ENCODE peak calls at places on chromosomes 13 and 19, in ten cellular contexts. One of them, this sample, is unnamed.

GRCh38 chr19:15672580-15673175 is at the start of gene CYP4F12:
- DNase-seq in A549: peak
- DNase-seq in IMR-90: no peak
- DNase-seq in stomach: peak
- DNase-seq in NB4: peak
- DNase-seq in esophagus squamous epithelium: peak
- DNase-seq in thyroid gland: peak
- DNase-seq in adrenal gland: peak
- DNase-seq in upper lobe of left lung: peak
- DNase-seq in Peyer's patch: peak
- DNase-seq in this sample: peak

GRCh38 chr19:35228177-35228930 is at the start of gene FAM187B:
- DNase-seq in A549: no peak
- DNase-seq in IMR-90: no peak
- DNase-seq in stomach: no peak
- DNase-seq in NB4: no peak
- DNase-seq in esophagus squamous epithelium: no peak
- DNase-seq in thyroid gland: no peak
- DNase-seq in adrenal gland: peak
- DNase-seq in upper lobe of left lung: no peak
- DNase-seq in Peyer's patch: no peak
- DNase-seq in this sample: peak

GRCh38 chr13:36193151-36193855 is 21.1 kb downstream of the SOHLH2 start:
- DNase-seq in A549: no peak
- DNase-seq in IMR-90: no peak
- DNase-seq in stomach: no peak
- DNase-seq in NB4: no peak
- DNase-seq in esophagus squamous epithelium: no peak
- DNase-seq in thyroid gland: no peak
- DNase-seq in adrenal gland: no peak
- DNase-seq in upper lobe of left lung: no peak
- DNase-seq in Peyer's patch: no peak
- DNase-seq in this sample: no peak

GRCh38 chr19:27993619-27994018 is 1219.3 kb downstream of the UQCRFS1 start:
- DNase-seq in A549: no peak
- DNase-seq in IMR-90: no peak
- DNase-seq in stomach: no peak
- DNase-seq in NB4: no peak
- DNase-seq in esophagus squamous epithelium: no peak
- DNase-seq in thyroid gland: no peak
- DNase-seq in adrenal gland: no peak
- DNase-seq in upper lobe of left lung: no peak
- DNase-seq in Peyer's patch: no peak
- DNase-seq in this sample: no peak

GRCh38 chr19:16342002-16342715 is 17.5 kb downstream of the KLF2 start:
- DNase-seq in A549: no peak
- DNase-seq in IMR-90: no peak
- DNase-seq in stomach: no peak
- DNase-seq in NB4: peak
- DNase-seq in esophagus squamous epithelium: no peak
- DNase-seq in thyroid gland: peak
- DNase-seq in adrenal gland: no peak
- DNase-seq in upper lobe of left lung: no peak
- DNase-seq in Peyer's patch: no peak
- DNase-seq in this sample: no peak

GRCh38 chr13:35649162-35649561 is 172.7 kb upstream of the MAB21L1 start:
- DNase-seq in A549: no peak
- DNase-seq in IMR-90: peak
- DNase-seq in stomach: no peak
- DNase-seq in NB4: peak
- DNase-seq in esophagus squamous epithelium: no peak
- DNase-seq in thyroid gland: no peak
- DNase-seq in adrenal gland: no peak
- DNase-seq in upper lobe of left lung: no peak
- DNase-seq in Peyer's patch: no peak
- DNase-seq in this sample: no peak

GRCh38 chr13:98352226-98352625 is 175.2 kb upstream of the RNF113B start:
- DNase-seq in A549: no peak
- DNase-seq in IMR-90: no peak
- DNase-seq in stomach: no peak
- DNase-seq in NB4: no peak
- DNase-seq in esophagus squamous epithelium: no peak
- DNase-seq in thyroid gland: peak
- DNase-seq in adrenal gland: no peak
- DNase-seq in upper lobe of left lung: no peak
- DNase-seq in Peyer's patch: no peak
- DNase-seq in this sample: no peak

GRCh38 chr19:5186293-5187050 is 154.1 kb downstream of the PTPRS start:
- DNase-seq in A549: no peak
- DNase-seq in IMR-90: peak
- DNase-seq in stomach: no peak
- DNase-seq in NB4: no peak
- DNase-seq in esophagus squamous epithelium: no peak
- DNase-seq in thyroid gland: no peak
- DNase-seq in adrenal gland: no peak
- DNase-seq in upper lobe of left lung: no peak
- DNase-seq in Peyer's patch: no peak
- DNase-seq in this sample: no peak

GRCh38 chr19:40533508-40533907 is 43.2 kb upstream of the SHKBP1 start:
- DNase-seq in A549: peak
- DNase-seq in IMR-90: no peak
- DNase-seq in stomach: no peak
- DNase-seq in NB4: no peak
- DNase-seq in esophagus squamous epithelium: no peak
- DNase-seq in thyroid gland: no peak
- DNase-seq in adrenal gland: no peak
- DNase-seq in upper lobe of left lung: no peak
- DNase-seq in Peyer's patch: no peak
- DNase-seq in this sample: no peak

GRCh38 chr13:102395174-102395573 is 6.7 kb downstream of the FGF14 start:
- DNase-seq in A549: no peak
- DNase-seq in IMR-90: no peak
- DNase-seq in stomach: no peak
- DNase-seq in NB4: no peak
- DNase-seq in esophagus squamous epithelium: no peak
- DNase-seq in thyroid gland: no peak
- DNase-seq in adrenal gland: no peak
- DNase-seq in upper lobe of left lung: no peak
- DNase-seq in Peyer's patch: no peak
- DNase-seq in this sample: no peak

GRCh38 chr19:35596366-35596999 is 10.5 kb downstream of the PMIS2 start:
- DNase-seq in A549: peak
- DNase-seq in IMR-90: no peak
- DNase-seq in stomach: no peak
- DNase-seq in NB4: peak
- DNase-seq in esophagus squamous epithelium: no peak
- DNase-seq in thyroid gland: no peak
- DNase-seq in adrenal gland: no peak
- DNase-seq in upper lobe of left lung: no peak
- DNase-seq in Peyer's patch: no peak
- DNase-seq in this sample: no peak

GRCh38 chr13:44051923-44052322 is 172.2 kb downstream of the LACC1 start:
- DNase-seq in A549: peak
- DNase-seq in IMR-90: peak
- DNase-seq in stomach: no peak
- DNase-seq in NB4: no peak
- DNase-seq in esophagus squamous epithelium: no peak
- DNase-seq in thyroid gland: no peak
- DNase-seq in adrenal gland: no peak
- DNase-seq in upper lobe of left lung: no peak
- DNase-seq in Peyer's patch: no peak
- DNase-seq in this sample: no peak

GRCh38 chr13:99725644-99726043 is 224.4 kb downstream of the TM9SF2 start:
- DNase-seq in A549: no peak
- DNase-seq in IMR-90: no peak
- DNase-seq in stomach: no peak
- DNase-seq in NB4: no peak
- DNase-seq in esophagus squamous epithelium: no peak
- DNase-seq in thyroid gland: no peak
- DNase-seq in adrenal gland: no peak
- DNase-seq in upper lobe of left lung: no peak
- DNase-seq in Peyer's patch: no peak
- DNase-seq in this sample: no peak

GRCh38 chr19:3479819-3480215 is 508 bp downstream of the SMIM24 start:
- DNase-seq in A549: no peak
- DNase-seq in IMR-90: no peak
- DNase-seq in stomach: peak
- DNase-seq in NB4: no peak
- DNase-seq in esophagus squamous epithelium: no peak
- DNase-seq in thyroid gland: no peak
- DNase-seq in adrenal gland: no peak
- DNase-seq in upper lobe of left lung: no peak
- DNase-seq in Peyer's patch: peak
- DNase-seq in this sample: no peak

GRCh38 chr13:29362849-29363604 is 232.5 kb downstream of the SLC7A1 start:
- DNase-seq in A549: peak
- DNase-seq in IMR-90: peak
- DNase-seq in stomach: peak
- DNase-seq in NB4: peak
- DNase-seq in esophagus squamous epithelium: no peak
- DNase-seq in thyroid gland: peak
- DNase-seq in adrenal gland: peak
- DNase-seq in upper lobe of left lung: no peak
- DNase-seq in Peyer's patch: no peak
- DNase-seq in this sample: no peak

GRCh38 chr13:94272038-94272437 is 207.4 kb downstream of the DCT start:
- DNase-seq in A549: no peak
- DNase-seq in IMR-90: peak
- DNase-seq in stomach: no peak
- DNase-seq in NB4: no peak
- DNase-seq in esophagus squamous epithelium: no peak
- DNase-seq in thyroid gland: no peak
- DNase-seq in adrenal gland: no peak
- DNase-seq in upper lobe of left lung: no peak
- DNase-seq in Peyer's patch: no peak
- DNase-seq in this sample: no peak

DNA sequence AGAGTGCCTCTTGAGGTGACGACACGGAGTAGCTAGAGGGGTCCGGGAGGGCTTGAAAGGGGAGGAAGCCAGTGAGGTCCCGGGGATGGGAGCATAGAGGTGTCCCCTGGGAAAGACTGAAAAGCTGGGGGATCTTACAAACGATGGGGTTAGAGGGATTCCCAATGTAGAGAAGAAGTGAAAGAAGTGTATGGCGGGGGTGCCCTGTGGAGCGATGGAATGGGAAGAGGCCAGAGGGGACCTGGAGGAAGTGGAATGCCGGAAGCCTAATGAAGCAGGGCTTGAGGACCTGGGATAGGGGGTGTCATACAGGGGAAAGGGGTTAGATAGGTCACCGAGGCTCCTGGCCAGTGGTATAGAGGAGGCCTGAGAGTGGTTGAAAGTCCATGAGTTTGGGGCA is 579 bp downstream of the AP2A1 start:
- DNase-seq in A549: no peak
- DNase-seq in IMR-90: no peak
- DNase-seq in stomach: no peak
- DNase-seq in NB4: no peak
- DNase-seq in esophagus squamous epithelium: no peak
- DNase-seq in thyroid gland: no peak
- DNase-seq in adrenal gland: no peak
- DNase-seq in upper lobe of left lung: no peak
- DNase-seq in Peyer's patch: no peak
- DNase-seq in this sample: no peak
- TF ChIP-seq POLR2A in A549: no peak
- TF ChIP-seq POLR2A in IMR-90: no peak
- TF ChIP-seq POLR2A in stomach: no peak
- TF ChIP-seq POLR2A in NB4: no peak
- TF ChIP-seq POLR2A in esophagus squamous epithelium: no peak
- TF ChIP-seq POLR2A in thyroid gland: no peak
- TF ChIP-seq POLR2A in adrenal gland: no peak
- TF ChIP-seq POLR2A in upper lobe of left lung: no peak
- TF ChIP-seq POLR2A in Peyer's patch: no peak
- TF ChIP-seq POLR2A in this sample: no peak

GRCh38 chr13:75869981-75870380 is 233.9 kb downstream of the LMO7 start:
- DNase-seq in A549: no peak
- DNase-seq in IMR-90: no peak
- DNase-seq in stomach: no peak
- DNase-seq in NB4: no peak
- DNase-seq in esophagus squamous epithelium: no peak
- DNase-seq in thyroid gland: no peak
- DNase-seq in adrenal gland: no peak
- DNase-seq in upper lobe of left lung: no peak
- DNase-seq in Peyer's patch: no peak
- DNase-seq in this sample: no peak
- TF ChIP-seq POLR2A in A549: no peak
- TF ChIP-seq POLR2A in IMR-90: no peak
- TF ChIP-seq POLR2A in stomach: no peak
- TF ChIP-seq POLR2A in NB4: no peak
- TF ChIP-seq POLR2A in esophagus squamous epithelium: no peak
- TF ChIP-seq POLR2A in thyroid gland: no peak
- TF ChIP-seq POLR2A in adrenal gland: no peak
- TF ChIP-seq POLR2A in upper lobe of left lung: no peak
- TF ChIP-seq POLR2A in Peyer's patch: no peak
- TF ChIP-seq POLR2A in this sample: no peak

DNA sequence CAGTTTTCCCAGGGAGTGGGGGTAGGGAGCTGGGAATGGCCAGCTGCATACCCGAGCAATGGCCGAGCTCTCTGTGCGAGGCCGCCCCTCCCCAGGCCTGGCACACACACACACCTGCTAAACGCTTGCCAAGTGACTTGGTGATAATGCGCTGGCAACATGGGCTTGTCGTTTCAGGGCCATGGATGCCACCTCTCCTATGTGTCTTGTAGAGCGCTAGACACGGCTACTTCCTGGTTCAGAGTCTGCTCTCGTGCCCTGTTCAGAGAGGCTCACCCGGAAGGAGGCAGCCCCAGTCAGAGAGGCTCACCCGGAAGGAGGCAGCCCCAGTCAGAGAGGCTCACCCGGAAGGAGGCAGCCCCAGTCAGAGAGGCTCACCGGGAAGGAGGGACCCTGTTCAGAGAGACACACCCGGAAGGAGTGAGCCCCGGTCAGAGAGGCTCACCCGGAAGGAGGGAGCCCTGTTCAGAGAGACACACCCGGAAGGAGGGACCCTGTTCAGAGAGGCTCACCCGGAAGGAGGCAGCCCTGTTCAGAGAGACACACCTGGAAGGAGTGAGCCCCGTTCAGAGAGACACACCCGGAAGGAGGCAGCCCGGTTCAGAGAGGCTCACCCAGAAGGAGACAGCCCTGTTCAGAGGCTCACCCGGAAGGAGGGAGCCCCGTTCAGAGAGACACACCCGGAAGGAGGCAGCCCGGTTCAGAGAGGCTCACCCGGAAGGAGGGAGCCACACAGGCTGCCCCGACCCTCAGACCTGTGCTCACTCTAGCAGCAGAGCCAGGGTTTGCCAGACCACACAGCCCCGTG is 4.2 kb downstream of the ADPRHL1 start:
- DNase-seq in A549: peak
- DNase-seq in IMR-90: no peak
- DNase-seq in stomach: peak
- DNase-seq in NB4: peak
- DNase-seq in esophagus squamous epithelium: no peak
- DNase-seq in thyroid gland: no peak
- DNase-seq in adrenal gland: peak
- DNase-seq in upper lobe of left lung: peak
- DNase-seq in Peyer's patch: peak
- DNase-seq in this sample: no peak
- TF ChIP-seq POLR2A in A549: peak
- TF ChIP-seq POLR2A in IMR-90: no peak
- TF ChIP-seq POLR2A in stomach: no peak
- TF ChIP-seq POLR2A in NB4: peak
- TF ChIP-seq POLR2A in esophagus squamous epithelium: no peak
- TF ChIP-seq POLR2A in thyroid gland: no peak
- TF ChIP-seq POLR2A in adrenal gland: no peak
- TF ChIP-seq POLR2A in upper lobe of left lung: no peak
- TF ChIP-seq POLR2A in Peyer's patch: peak
- TF ChIP-seq POLR2A in this sample: no peak

GRCh38 chr13:20703785-20704458 is 423 bp downstream of the IL17D start:
- DNase-seq in A549: peak
- DNase-seq in IMR-90: peak
- DNase-seq in stomach: peak
- DNase-seq in NB4: peak
- DNase-seq in esophagus squamous epithelium: peak
- DNase-seq in thyroid gland: peak
- DNase-seq in adrenal gland: peak
- DNase-seq in upper lobe of left lung: peak
- DNase-seq in Peyer's patch: peak
- DNase-seq in this sample: no peak
- TF ChIP-seq POLR2A in A549: peak
- TF ChIP-seq POLR2A in IMR-90: peak
- TF ChIP-seq POLR2A in stomach: no peak
- TF ChIP-seq POLR2A in NB4: peak
- TF ChIP-seq POLR2A in esophagus squamous epithelium: no peak
- TF ChIP-seq POLR2A in thyroid gland: peak
- TF ChIP-seq POLR2A in adrenal gland: peak
- TF ChIP-seq POLR2A in upper lobe of left lung: no peak
- TF ChIP-seq POLR2A in Peyer's patch: no peak
- TF ChIP-seq POLR2A in this sample: no peak